ENCODE peak calls at places on chromosome 19, in five cellular contexts. S is progenitor cell of endocrine pancreas, I is Calu3, D is fibroblast of lung, J is RCC 7860. M is an unnamed sample.
A peak's percentile ranks its signal among the peaks of the same experiment; 100 is the strongest.

GRCh38 chr19:15180451-15181390 is 20.1 kb downstream of the NOTCH3 start:
- DNase-seq in I (no peak), S (no peak), D (no peak), J (no peak), M (peak; percentile 71)

GRCh38 chr19:38319421-38320258 is at the start of gene KCNK6:
- DNase-seq in J (no peak), D (peak; percentile 8), I (peak; percentile 34), S (no peak), M (no peak)

GRCh38 chr19:20077791-20078463 is at the start of gene ZNF90:
- DNase-seq in S (peak; percentile 81), J (peak; percentile 88), D (peak; percentile 97), I (peak; percentile 74), M (no peak)

GRCh38 chr19:45814851-45815481 is at the start of gene RSPH6A:
- DNase-seq in S (no peak), D (no peak), I (no peak), J (no peak), M (no peak)

GRCh38 chr19:925087-925911 is 536 bp upstream of the ARID3A start:
- DNase-seq in J (peak; percentile 57), D (peak; percentile 82), I (peak; percentile 60), S (peak; percentile 67), M (peak; percentile 83)

GRCh38 chr19:14433454-14434156 is 499 bp downstream of the PKN1 start:
- DNase-seq in D (no peak), I (peak; percentile 60), J (no peak), S (no peak), M (no peak)

GRCh38 chr19:55253842-55254624 is 4.8 kb downstream of the PPP6R1 start:
- DNase-seq in S (no peak), J (no peak), I (no peak), D (no peak), M (no peak)

GRCh38 chr19:45164577-45165335 is 4.0 kb upstream of the NKPD1 start:
- DNase-seq in I (peak; percentile 87), J (peak; percentile 48), D (peak; percentile 47), S (no peak), M (no peak)

GRCh38 chr19:48645652-48646191 is at the start of gene CA11:
- DNase-seq in I (no peak), S (no peak), D (no peak), J (no peak), M (no peak)

GRCh38 chr19:51513968-51514367 is 12.4 kb upstream of the SIGLEC12 start:
- DNase-seq in S (no peak), I (no peak), J (no peak), D (no peak), M (no peak)

GRCh38 chr19:34391813-34392212 is 12.4 kb upstream of the PDCD2L start:
- DNase-seq in D (no peak), I (no peak), J (no peak), S (no peak), M (peak; percentile 41)

GRCh38 chr19:3358392-3358918 is 7.9 kb upstream of the NFIC start:
- DNase-seq in S (no peak), J (no peak), I (no peak), D (no peak), M (no peak)

GRCh38 chr19:17488593-17489391 is 18.5 kb downstream of the SLC27A1 start:
- DNase-seq in S (peak; percentile 83), I (peak; percentile 28), D (peak; percentile 25), J (no peak), M (peak; percentile 92)

GRCh38 chr19:13029893-13030292 is 34.6 kb downstream of the NFIX start:
- DNase-seq in D (no peak), S (no peak), J (no peak), I (no peak), M (no peak)

GRCh38 chr19:3821156-3821555 is 35.0 kb upstream of the MATK start:
- DNase-seq in J (no peak), S (no peak), D (no peak), I (no peak), M (no peak)

GRCh38 chr19:42005504-42005903 is 11.5 kb upstream of the ATP1A3 start:
- DNase-seq in J (no peak), S (no peak), I (no peak), D (no peak), M (no peak)